ENCODE peak calls at places on chromosomes 2 and 18, in six cellular contexts. One of them, this sample, is unnamed.

GRCh38 chr18:57208056-57208455 is 61.2 kb downstream of the BOD1L2 start:
- DNase-seq in stimulated activated CD4-positive, alpha-beta T cell treated with anti-CD3 and anti-CD28 coated beads, Interleukin-1b, Interleukin-23, amount 100 ng/mL, for 48 hours: no peak
- DNase-seq in RPMI8226: no peak
- DNase-seq in foreskin fibroblast: no peak
- DNase-seq in M059J: no peak
- DNase-seq in fibroblast of the conjunctiva: no peak
- DNase-seq in this sample: no peak

GRCh38 chr2:166700079-166700478 is 188.2 kb upstream of the XIRP2 start:
- DNase-seq in stimulated activated CD4-positive, alpha-beta T cell treated with anti-CD3 and anti-CD28 coated beads, Interleukin-1b, Interleukin-23, amount 100 ng/mL, for 48 hours: no peak
- DNase-seq in RPMI8226: no peak
- DNase-seq in foreskin fibroblast: no peak
- DNase-seq in M059J: no peak
- DNase-seq in fibroblast of the conjunctiva: peak; percentile 0
- DNase-seq in this sample: no peak

GRCh38 chr2:241849616-241850543 is 8.8 kb downstream of the PDCD1 start:
- DNase-seq in stimulated activated CD4-positive, alpha-beta T cell treated with anti-CD3 and anti-CD28 coated beads, Interleukin-1b, Interleukin-23, amount 100 ng/mL, for 48 hours: no peak
- DNase-seq in RPMI8226: no peak
- DNase-seq in foreskin fibroblast: no peak
- DNase-seq in M059J: no peak
- DNase-seq in fibroblast of the conjunctiva: no peak
- DNase-seq in this sample: no peak

GRCh38 chr2:6951046-6951445 is 33.8 kb downstream of the RNF144A start:
- DNase-seq in stimulated activated CD4-positive, alpha-beta T cell treated with anti-CD3 and anti-CD28 coated beads, Interleukin-1b, Interleukin-23, amount 100 ng/mL, for 48 hours: no peak
- DNase-seq in RPMI8226: no peak
- DNase-seq in foreskin fibroblast: no peak
- DNase-seq in M059J: no peak
- DNase-seq in fibroblast of the conjunctiva: no peak
- DNase-seq in this sample: no peak

GRCh38 chr2:9388102-9388735 is 35.1 kb downstream of the ITGB1BP1 start:
- DNase-seq in stimulated activated CD4-positive, alpha-beta T cell treated with anti-CD3 and anti-CD28 coated beads, Interleukin-1b, Interleukin-23, amount 100 ng/mL, for 48 hours: no peak
- DNase-seq in RPMI8226: no peak
- DNase-seq in foreskin fibroblast: no peak
- DNase-seq in M059J: no peak
- DNase-seq in fibroblast of the conjunctiva: no peak
- DNase-seq in this sample: no peak

GRCh38 chr2:107808986-107809385 is 17.7 kb upstream of the RGPD4 start:
- DNase-seq in stimulated activated CD4-positive, alpha-beta T cell treated with anti-CD3 and anti-CD28 coated beads, Interleukin-1b, Interleukin-23, amount 100 ng/mL, for 48 hours: no peak
- DNase-seq in RPMI8226: no peak
- DNase-seq in foreskin fibroblast: no peak
- DNase-seq in M059J: peak; percentile 81
- DNase-seq in fibroblast of the conjunctiva: no peak
- DNase-seq in this sample: no peak

GRCh38 chr2:19837235-19837766 is 64.5 kb downstream of the TTC32 start:
- DNase-seq in stimulated activated CD4-positive, alpha-beta T cell treated with anti-CD3 and anti-CD28 coated beads, Interleukin-1b, Interleukin-23, amount 100 ng/mL, for 48 hours: no peak
- DNase-seq in RPMI8226: peak; percentile 13
- DNase-seq in foreskin fibroblast: no peak
- DNase-seq in M059J: no peak
- DNase-seq in fibroblast of the conjunctiva: no peak
- DNase-seq in this sample: no peak

GRCh38 chr18:25795178-25795577 is 295.2 kb downstream of the SS18 start:
- DNase-seq in stimulated activated CD4-positive, alpha-beta T cell treated with anti-CD3 and anti-CD28 coated beads, Interleukin-1b, Interleukin-23, amount 100 ng/mL, for 48 hours: no peak
- DNase-seq in RPMI8226: no peak
- DNase-seq in foreskin fibroblast: no peak
- DNase-seq in M059J: no peak
- DNase-seq in fibroblast of the conjunctiva: no peak
- DNase-seq in this sample: no peak

GRCh38 chr2:10717630-10718029 is 3.8 kb upstream of the ATP6V1C2 start:
- DNase-seq in stimulated activated CD4-positive, alpha-beta T cell treated with anti-CD3 and anti-CD28 coated beads, Interleukin-1b, Interleukin-23, amount 100 ng/mL, for 48 hours: no peak
- DNase-seq in RPMI8226: no peak
- DNase-seq in foreskin fibroblast: peak; percentile 71
- DNase-seq in M059J: peak; percentile 80
- DNase-seq in fibroblast of the conjunctiva: peak; percentile 21
- DNase-seq in this sample: no peak

GRCh38 chr2:177147093-177147694 is 65.4 kb upstream of the HNRNPA3 start:
- DNase-seq in stimulated activated CD4-positive, alpha-beta T cell treated with anti-CD3 and anti-CD28 coated beads, Interleukin-1b, Interleukin-23, amount 100 ng/mL, for 48 hours: no peak
- DNase-seq in RPMI8226: peak; percentile 57
- DNase-seq in foreskin fibroblast: no peak
- DNase-seq in M059J: peak; percentile 61
- DNase-seq in fibroblast of the conjunctiva: peak; percentile 41
- DNase-seq in this sample: no peak

GRCh38 chr18:31657823-31658669 is 26.3 kb downstream of the B4GALT6 start:
- DNase-seq in stimulated activated CD4-positive, alpha-beta T cell treated with anti-CD3 and anti-CD28 coated beads, Interleukin-1b, Interleukin-23, amount 100 ng/mL, for 48 hours: peak; percentile 50
- DNase-seq in RPMI8226: no peak
- DNase-seq in foreskin fibroblast: no peak
- DNase-seq in M059J: no peak
- DNase-seq in fibroblast of the conjunctiva: no peak
- DNase-seq in this sample: peak; percentile 60

GRCh38 chr2:75277111-75277510 is 77.8 kb upstream of the TACR1 start:
- DNase-seq in stimulated activated CD4-positive, alpha-beta T cell treated with anti-CD3 and anti-CD28 coated beads, Interleukin-1b, Interleukin-23, amount 100 ng/mL, for 48 hours: no peak
- DNase-seq in RPMI8226: no peak
- DNase-seq in foreskin fibroblast: peak; percentile 43
- DNase-seq in M059J: peak; percentile 63
- DNase-seq in fibroblast of the conjunctiva: no peak
- DNase-seq in this sample: no peak

GRCh38 chr2:45258251-45258775 is 249.1 kb upstream of the SIX2 start:
- DNase-seq in stimulated activated CD4-positive, alpha-beta T cell treated with anti-CD3 and anti-CD28 coated beads, Interleukin-1b, Interleukin-23, amount 100 ng/mL, for 48 hours: no peak
- DNase-seq in RPMI8226: no peak
- DNase-seq in foreskin fibroblast: no peak
- DNase-seq in M059J: no peak
- DNase-seq in fibroblast of the conjunctiva: no peak
- DNase-seq in this sample: no peak

GRCh38 chr2:227415538-227416424 is 28.0 kb upstream of the SCYGR1 start:
- DNase-seq in stimulated activated CD4-positive, alpha-beta T cell treated with anti-CD3 and anti-CD28 coated beads, Interleukin-1b, Interleukin-23, amount 100 ng/mL, for 48 hours: no peak
- DNase-seq in RPMI8226: peak; percentile 71
- DNase-seq in foreskin fibroblast: peak; percentile 55
- DNase-seq in M059J: peak; percentile 82
- DNase-seq in fibroblast of the conjunctiva: peak; percentile 73
- DNase-seq in this sample: no peak

GRCh38 chr2:191565647-191566198 is 112.2 kb upstream of the NABP1 start:
- DNase-seq in stimulated activated CD4-positive, alpha-beta T cell treated with anti-CD3 and anti-CD28 coated beads, Interleukin-1b, Interleukin-23, amount 100 ng/mL, for 48 hours: no peak
- DNase-seq in RPMI8226: peak; percentile 16
- DNase-seq in foreskin fibroblast: no peak
- DNase-seq in M059J: no peak
- DNase-seq in fibroblast of the conjunctiva: no peak
- DNase-seq in this sample: no peak

GRCh38 chr2:127015106-127015910 is 91.6 kb downstream of the BIN1 start:
- DNase-seq in stimulated activated CD4-positive, alpha-beta T cell treated with anti-CD3 and anti-CD28 coated beads, Interleukin-1b, Interleukin-23, amount 100 ng/mL, for 48 hours: no peak
- DNase-seq in RPMI8226: no peak
- DNase-seq in foreskin fibroblast: no peak
- DNase-seq in M059J: peak; percentile 9
- DNase-seq in fibroblast of the conjunctiva: no peak
- DNase-seq in this sample: no peak

GRCh38 chr2:27041708-27042107 is 8.9 kb downstream of the TMEM214 start:
- DNase-seq in stimulated activated CD4-positive, alpha-beta T cell treated with anti-CD3 and anti-CD28 coated beads, Interleukin-1b, Interleukin-23, amount 100 ng/mL, for 48 hours: no peak
- DNase-seq in RPMI8226: no peak
- DNase-seq in foreskin fibroblast: no peak
- DNase-seq in M059J: peak; percentile 30
- DNase-seq in fibroblast of the conjunctiva: no peak
- DNase-seq in this sample: no peak

GRCh38 chr18:75293591-75293990 is 83.0 kb downstream of the TSHZ1 start:
- DNase-seq in stimulated activated CD4-positive, alpha-beta T cell treated with anti-CD3 and anti-CD28 coated beads, Interleukin-1b, Interleukin-23, amount 100 ng/mL, for 48 hours: no peak
- DNase-seq in RPMI8226: no peak
- DNase-seq in foreskin fibroblast: peak; percentile 6
- DNase-seq in M059J: peak; percentile 80
- DNase-seq in fibroblast of the conjunctiva: no peak
- DNase-seq in this sample: no peak

GRCh38 chr18:21363411-21363810 is 121.4 kb downstream of the GREB1L start:
- DNase-seq in stimulated activated CD4-positive, alpha-beta T cell treated with anti-CD3 and anti-CD28 coated beads, Interleukin-1b, Interleukin-23, amount 100 ng/mL, for 48 hours: no peak
- DNase-seq in RPMI8226: no peak
- DNase-seq in foreskin fibroblast: no peak
- DNase-seq in M059J: peak; percentile 38
- DNase-seq in fibroblast of the conjunctiva: no peak
- DNase-seq in this sample: no peak

GRCh38 chr2:78065366-78065765 is 543.2 kb upstream of the LRRTM4 start:
- DNase-seq in stimulated activated CD4-positive, alpha-beta T cell treated with anti-CD3 and anti-CD28 coated beads, Interleukin-1b, Interleukin-23, amount 100 ng/mL, for 48 hours: no peak
- DNase-seq in RPMI8226: no peak
- DNase-seq in foreskin fibroblast: no peak
- DNase-seq in M059J: no peak
- DNase-seq in fibroblast of the conjunctiva: no peak
- DNase-seq in this sample: no peak

GRCh38 chr2:203279288-203279687 is 40.5 kb downstream of the CYP20A1 start:
- DNase-seq in stimulated activated CD4-positive, alpha-beta T cell treated with anti-CD3 and anti-CD28 coated beads, Interleukin-1b, Interleukin-23, amount 100 ng/mL, for 48 hours: no peak
- DNase-seq in RPMI8226: no peak
- DNase-seq in foreskin fibroblast: no peak
- DNase-seq in M059J: peak; percentile 9
- DNase-seq in fibroblast of the conjunctiva: no peak
- DNase-seq in this sample: no peak

This sample was measured in NCI-H524 treated with DMSO at 0.1 percent for 48 hours.